ENCODE peak calls at places on chromosomes 2 and 18, in six cellular contexts. P, D, E, M, S and V are unnamed samples.

GRCh38 chr2:33380001-33380609 is 96.3 kb upstream of the RASGRP3 start:
- DNase-seq in P (no peak), D (peak; percentile 45), E (no peak), M (no peak), S (no peak), V (no peak)

GRCh38 chr18:31077883-31078282 is 24.3 kb downstream of the DSC2 start:
- DNase-seq in P (no peak), D (no peak), E (no peak), M (no peak), S (no peak), V (peak; percentile 22)

GRCh38 chr2:202689898-202690297 is 55.1 kb downstream of the FAM117B start:
- DNase-seq in P (no peak), D (no peak), E (no peak), M (no peak), S (no peak), V (no peak)

GRCh38 chr18:59763541-59764136 is 66.4 kb upstream of the CCBE1 start:
- DNase-seq in P (no peak), D (no peak), E (no peak), M (no peak), S (no peak), V (no peak)

GRCh38 chr2:108625186-108625827 is 91.0 kb downstream of the LIMS1 start:
- DNase-seq in P (no peak), D (no peak), E (no peak), M (no peak), S (no peak), V (no peak)

GRCh38 chr2:175892046-175892445 is 110.0 kb downstream of the LNPK start:
- DNase-seq in P (no peak), D (peak; percentile 23), E (no peak), M (no peak), S (no peak), V (no peak)

GRCh38 chr2:12251121-12251520 is 465.6 kb upstream of the TRIB2 start:
- DNase-seq in P (no peak), D (no peak), E (no peak), M (no peak), S (no peak), V (no peak)

GRCh38 chr18:61896767-61897166 is 4.0 kb upstream of the RNF152 start:
- DNase-seq in P (peak; percentile 78), D (peak; percentile 43), E (no peak), M (no peak), S (no peak), V (no peak)

GRCh38 chr2:29110916-29111315 is 4.3 kb upstream of the CLIP4 start:
- DNase-seq in P (no peak), D (peak; percentile 58), E (no peak), M (no peak), S (no peak), V (no peak)

GRCh38 chr18:37383036-37383788 is 182.4 kb downstream of the CELF4 start:
- DNase-seq in P (no peak), D (peak; percentile 1), E (no peak), M (no peak), S (no peak), V (no peak)

GRCh38 chr2:235063501-235063961 is 111.7 kb downstream of the SH3BP4 start:
- DNase-seq in P (no peak), D (no peak), E (no peak), M (no peak), S (no peak), V (no peak)

GRCh38 chr2:121471571-121472464 is 58.9 kb upstream of the RNU4ATAC start:
- DNase-seq in P (no peak), D (peak; percentile 36), E (no peak), M (no peak), S (no peak), V (no peak)

GRCh38 chr2:65846984-65847383 is 414.6 kb upstream of the SPRED2 start:
- DNase-seq in P (no peak), D (no peak), E (no peak), M (no peak), S (no peak), V (no peak)

GRCh38 chr2:30230479-30230854 is 867 bp upstream of the LBH start:
- DNase-seq in P (no peak), D (no peak), E (no peak), M (no peak), S (no peak), V (no peak)

GRCh38 chr2:105376789-105377231 is 22.0 kb downstream of the FHL2 start:
- DNase-seq in P (no peak), D (peak; percentile 89), E (no peak), M (no peak), S (no peak), V (no peak)

GRCh38 chr18:10378688-10379465 is 75.6 kb upstream of the APCDD1 start:
- DNase-seq in P (no peak), D (peak; percentile 40), E (no peak), M (no peak), S (no peak), V (no peak)

GRCh38 chr2:96404446-96405373 is 69.1 kb downstream of the NCAPH start:
- DNase-seq in P (no peak), D (no peak), E (no peak), M (no peak), S (no peak), V (no peak)

GRCh38 chr2:171469176-171469575 is 35.1 kb downstream of the DCAF17 start:
- DNase-seq in P (no peak), D (no peak), E (no peak), M (no peak), S (no peak), V (no peak)

GRCh38 chr2:177331446-177331997 is 61.1 kb upstream of the AGPS start:
- DNase-seq in P (no peak), D (no peak), E (no peak), M (no peak), S (no peak), V (no peak)

GRCh38 chr2:150063432-150063889 is 424.0 kb downstream of the RND3 start:
- DNase-seq in P (no peak), D (peak; percentile 94), E (no peak), M (no peak), S (no peak), V (no peak)

GRCh38 chr2:180716186-180717180 is 263.9 kb upstream of the UBE2E3 start:
- DNase-seq in P (no peak), D (no peak), E (no peak), M (no peak), S (no peak), V (no peak)

GRCh38 chr2:10080536-10081304 is 509 bp upstream of the CYS1 start:
- DNase-seq in P (no peak), D (no peak), E (no peak), M (no peak), S (no peak), V (no peak)

GRCh38 chr18:3055861-3056260 is 42.9 kb upstream of the LPIN2 start:
- DNase-seq in P (no peak), D (no peak), E (no peak), M (no peak), S (no peak), V (no peak)

GRCh38 chr2:173126819-173127218 is 51.2 kb downstream of the MAP3K20 start:
- DNase-seq in P (no peak), D (peak; percentile 69), E (no peak), M (no peak), S (no peak), V (no peak)

GRCh38 chr2:202056611-202057010 is 16.4 kb upstream of the KIAA2012 start:
- DNase-seq in P (no peak), D (peak; percentile 55), E (no peak), M (no peak), S (no peak), V (no peak)

GRCh38 chr2:168652997-168653906 is 149.2 kb upstream of the NOSTRIN start:
- DNase-seq in P (no peak), D (no peak), E (no peak), M (no peak), S (no peak), V (no peak)

GRCh38 chr18:49656098-49656591 is 94.3 kb downstream of the LIPG start:
- DNase-seq in P (no peak), D (peak; percentile 75), E (no peak), M (no peak), S (no peak), V (no peak)

GRCh38 chr2:238113611-238114010 is 13.5 kb downstream of the ESPNL start:
- DNase-seq in P (no peak), D (no peak), E (no peak), M (no peak), S (no peak), V (no peak)

GRCh38 chr2:165443524-165443923 is 26.0 kb upstream of the CSRNP3 start:
- DNase-seq in P (no peak), D (no peak), E (no peak), M (no peak), S (no peak), V (no peak)

GRCh38 chr2:12257476-12257875 is 459.3 kb upstream of the TRIB2 start:
- DNase-seq in P (no peak), D (no peak), E (no peak), M (no peak), S (no peak), V (no peak)